ENCODE peak calls at places on chromosomes 7 and 10, in nine cellular contexts. P is A549, H is body of pancreas, F is lower leg skin, R is GM23338, U is pancreas, O is K562, Q is kidney, T is heart right ventricle. L is an unnamed sample.

GRCh38 chr10:113056468-113057021 is 106.5 kb downstream of the TCF7L2 start:
- DNase-seq in P (no peak), H (no peak), F (no peak), R (no peak), U (no peak), O (no peak), Q (no peak), T (no peak), L (no peak)

GRCh38 chr7:28405662-28406061 is 6.7 kb upstream of the CREB5 start:
- DNase-seq in P (peak), H (peak), F (no peak), R (no peak), U (no peak), O (no peak), Q (no peak), T (peak), L (no peak)

GRCh38 chr10:33900591-33900990 is 566.1 kb upstream of the NRP1 start:
- DNase-seq in P (no peak), H (no peak), F (no peak), R (no peak), U (no peak), O (no peak), Q (no peak), T (no peak), L (no peak)

GRCh38 chr10:35341521-35341920 is 5.2 kb downstream of the CCNY start:
- DNase-seq in P (no peak), H (no peak), F (no peak), R (no peak), U (no peak), O (no peak), Q (no peak), T (no peak), L (no peak)

GRCh38 chr10:114577133-114577532 is 80.9 kb downstream of the ABLIM1 start:
- DNase-seq in P (peak), H (peak), F (peak), R (no peak), U (no peak), O (no peak), Q (no peak), T (no peak), L (no peak)

GRCh38 chr10:132064082-132064755 is 1.5 kb upstream of the JAKMIP3 start:
- DNase-seq in P (no peak), H (no peak), F (no peak), R (no peak), U (no peak), O (no peak), Q (no peak), T (no peak), L (no peak)

GRCh38 chr10:108452483-108453060 is 1288.1 kb upstream of the SORCS1 start:
- DNase-seq in P (no peak), H (no peak), F (no peak), R (no peak), U (no peak), O (no peak), Q (no peak), T (no peak), L (no peak)

GRCh38 chr7:48180981-48181380 is 9.7 kb downstream of the ABCA13 start:
- DNase-seq in P (no peak), H (no peak), F (no peak), R (no peak), U (no peak), O (no peak), Q (no peak), T (no peak), L (no peak)

GRCh38 chr7:148541891-148542504 is 48.6 kb upstream of the C7orf33 start:
- DNase-seq in P (no peak), H (no peak), F (no peak), R (no peak), U (no peak), O (no peak), Q (no peak), T (no peak), L (no peak)

GRCh38 chr7:54995631-54996340 is 23.0 kb upstream of the EGFR start:
- DNase-seq in P (peak), H (no peak), F (no peak), R (no peak), U (no peak), O (no peak), Q (no peak), T (no peak), L (peak)

GRCh38 chr10:129741280-129741977 is 222.6 kb downstream of the EBF3 start:
- DNase-seq in P (no peak), H (no peak), F (no peak), R (no peak), U (peak), O (no peak), Q (peak), T (no peak), L (no peak)

GRCh38 chr10:119644215-119644826 is 6.9 kb upstream of the BAG3 start:
- DNase-seq in P (no peak), H (no peak), F (no peak), R (peak), U (no peak), O (no peak), Q (no peak), T (no peak), L (no peak)

GRCh38 chr7:23938937-23939552 is 229.0 kb downstream of the STK31 start:
- DNase-seq in P (peak), H (peak), F (no peak), R (peak), U (peak), O (no peak), Q (no peak), T (no peak), L (no peak)

GRCh38 chr7:1640376-1641172 is 29.5 kb upstream of the ELFN1 start:
- DNase-seq in P (peak), H (no peak), F (no peak), R (no peak), U (no peak), O (peak), Q (peak), T (no peak), L (no peak)
- TF ChIP-seq CTCF in P (peak), H (no peak), F (no peak), R (peak), U (no peak), O (peak), Q (no peak), T (no peak), L (no peak)

DNA sequence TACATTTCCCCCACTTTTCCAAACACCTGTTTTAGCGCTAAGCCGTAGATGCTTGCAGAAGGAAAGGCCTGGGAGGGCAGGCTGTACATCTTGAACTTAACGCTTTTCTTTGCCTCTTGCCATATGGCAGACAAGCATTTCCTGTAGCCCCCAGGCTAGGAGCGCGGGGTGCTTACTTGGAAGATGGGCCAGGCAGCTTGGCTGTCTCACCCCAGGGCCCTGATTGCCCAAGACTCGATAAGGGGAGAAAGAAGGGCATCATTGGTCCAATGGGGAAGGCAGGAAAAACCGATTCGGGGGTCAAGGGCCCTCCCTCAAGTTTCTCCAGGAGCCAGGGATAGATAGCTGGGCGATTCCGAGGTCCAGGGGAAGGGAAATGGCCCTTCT is 1.7 kb downstream of the HOXA10 start:
- DNase-seq in P (no peak), H (peak), F (no peak), R (no peak), U (no peak), O (no peak), Q (peak), T (no peak), L (no peak)
- H3K4me3 ChIP-seq in P (peak), H (no peak), F (peak), R (no peak), U (no peak), O (no peak), Q (peak), T (no peak), L (peak)

GRCh38 chr7:101815826-101816488 is 1.5 kb upstream of the CUX1 start:
- DNase-seq in P (peak), H (peak), F (peak), R (peak), U (peak), O (peak), Q (peak), T (peak), L (peak)
- TF ChIP-seq CTCF in P (peak), H (peak), F (no peak), R (no peak), U (no peak), O (no peak), Q (no peak), T (no peak), L (no peak)

GRCh38 chr10:21496285-21497176 is 29.0 kb downstream of the SKIDA1 start:
- DNase-seq in P (peak), H (peak), F (no peak), R (peak), U (peak), O (peak), Q (peak), T (peak), L (peak)

GRCh38 chr10:21494221-21495001 is 31.1 kb downstream of the SKIDA1 start:
- DNase-seq in P (peak), H (no peak), F (no peak), R (peak), U (no peak), O (no peak), Q (peak), T (no peak), L (no peak)

GRCh38 chr10:21493841-21494220 is 31.7 kb downstream of the SKIDA1 start:
- DNase-seq in P (peak), H (no peak), F (no peak), R (no peak), U (no peak), O (no peak), Q (no peak), T (no peak), L (no peak)

GRCh38 chr10:21495686-21496284 is 29.7 kb downstream of the SKIDA1 start:
- DNase-seq in P (peak), H (peak), F (peak), R (peak), U (peak), O (peak), Q (peak), T (peak), L (peak)

GRCh38 chr10:21495002-21495685 is 30.3 kb downstream of the SKIDA1 start:
- DNase-seq in P (no peak), H (no peak), F (no peak), R (no peak), U (no peak), O (no peak), Q (peak), T (no peak), L (no peak)
- H3K4me3 ChIP-seq in P (peak), H (peak), F (peak), R (peak), U (peak), O (peak), Q (peak), T (peak), L (no peak)